ENCODE peak calls at places on chromosomes 13 and 19, in seven cellular contexts. A, Z, K, Y, P, U and G are unnamed samples.
A peak's percentile ranks its signal among the peaks of the same experiment; 100 is the strongest.

GRCh38 chr13:101453784-101454201 is 1.3 kb downstream of the ITGBL1 start:
- DNase-seq in A (peak; percentile 80), Z (no peak), K (peak; percentile 39), Y (no peak), P (peak; percentile 50), U (no peak), G (no peak)

GRCh38 chr19:34131100-34131499 is 41.2 kb upstream of the LSM14A start:
- DNase-seq in A (no peak), Z (no peak), K (no peak), Y (no peak), P (no peak), U (no peak), G (no peak)

GRCh38 chr13:23811366-23812027 is 77.7 kb downstream of the MIPEP start:
- DNase-seq in A (no peak), Z (no peak), K (no peak), Y (no peak), P (no peak), U (no peak), G (no peak)

GRCh38 chr13:76383671-76384461 is 502.3 kb downstream of the KCTD12 start:
- DNase-seq in A (no peak), Z (no peak), K (no peak), Y (peak; percentile 20), P (no peak), U (no peak), G (no peak)

GRCh38 chr19:11203194-11204075 is 6.1 kb upstream of the KANK2 start:
- DNase-seq in A (peak; percentile 83), Z (peak; percentile 98), K (peak; percentile 74), Y (peak; percentile 75), P (peak; percentile 75), U (no peak), G (peak; percentile 77)

GRCh38 chr13:28704919-28705318 is 13.9 kb downstream of the SLC46A3 start:
- DNase-seq in A (no peak), Z (no peak), K (no peak), Y (no peak), P (no peak), U (no peak), G (no peak)

GRCh38 chr19:24032651-24033050 is 54.3 kb upstream of the ZNF254 start:
- DNase-seq in A (no peak), Z (no peak), K (no peak), Y (no peak), P (peak; percentile 48), U (no peak), G (no peak)

GRCh38 chr13:46126074-46126473 is 21.2 kb upstream of the CPB2 start:
- DNase-seq in A (no peak), Z (no peak), K (no peak), Y (no peak), P (no peak), U (no peak), G (no peak)

GRCh38 chr19:28641395-28641794 is 571.6 kb downstream of the UQCRFS1 start:
- DNase-seq in A (no peak), Z (no peak), K (no peak), Y (no peak), P (no peak), U (no peak), G (no peak)

GRCh38 chr19:12137541-12137940 is 2.6 kb downstream of the ZNF20 start:
- DNase-seq in A (no peak), Z (no peak), K (no peak), Y (no peak), P (no peak), U (peak; percentile 55), G (no peak)

GRCh38 chr19:38387550-38388309 is at the start of gene GGN:
- DNase-seq in A (peak; percentile 94), Z (peak; percentile 84), K (peak; percentile 89), Y (peak; percentile 88), P (peak; percentile 90), U (peak; percentile 80), G (peak; percentile 88)

GRCh38 chr13:89205856-89206255 is 1534.7 kb downstream of the SLITRK5 start:
- DNase-seq in A (no peak), Z (no peak), K (no peak), Y (no peak), P (no peak), U (no peak), G (no peak)

GRCh38 chr13:110521946-110522345 is 39.6 kb downstream of the RAB20 start:
- DNase-seq in A (no peak), Z (no peak), K (no peak), Y (no peak), P (peak; percentile 68), U (no peak), G (no peak)

GRCh38 chr19:39996218-39996810 is 546 bp upstream of the ZNF546 start:
- DNase-seq in A (no peak), Z (no peak), K (no peak), Y (no peak), P (no peak), U (peak; percentile 65), G (no peak)

GRCh38 chr13:39417131-39417530 is 185.9 kb downstream of the LHFPL6 start:
- DNase-seq in A (no peak), Z (no peak), K (no peak), Y (no peak), P (no peak), U (no peak), G (no peak)

GRCh38 chr19:46299004-46299509 is 2.2 kb downstream of the HIF3A start:
- DNase-seq in A (peak; percentile 93), Z (peak; percentile 95), K (peak; percentile 96), Y (peak; percentile 99), P (peak; percentile 95), U (no peak), G (peak; percentile 94)

GRCh38 chr19:17949956-17950309 is 17.0 kb upstream of the KCNN1 start:
- DNase-seq in A (no peak), Z (no peak), K (no peak), Y (no peak), P (no peak), U (no peak), G (no peak)
- H3K4me1 ChIP-seq in A (peaks cover 9% of the 10 kb centered on the region), Z (no peaks in the 10 kb centered on the region), K (peaks cover 26% of the 10 kb centered on the region), Y (peaks cover 5% of the 10 kb centered on the region), P (peaks cover 44% of the 10 kb centered on the region), U (peaks cover 58% of the 10 kb centered on the region), G (peaks cover 15% of the 10 kb centered on the region)

DNA sequence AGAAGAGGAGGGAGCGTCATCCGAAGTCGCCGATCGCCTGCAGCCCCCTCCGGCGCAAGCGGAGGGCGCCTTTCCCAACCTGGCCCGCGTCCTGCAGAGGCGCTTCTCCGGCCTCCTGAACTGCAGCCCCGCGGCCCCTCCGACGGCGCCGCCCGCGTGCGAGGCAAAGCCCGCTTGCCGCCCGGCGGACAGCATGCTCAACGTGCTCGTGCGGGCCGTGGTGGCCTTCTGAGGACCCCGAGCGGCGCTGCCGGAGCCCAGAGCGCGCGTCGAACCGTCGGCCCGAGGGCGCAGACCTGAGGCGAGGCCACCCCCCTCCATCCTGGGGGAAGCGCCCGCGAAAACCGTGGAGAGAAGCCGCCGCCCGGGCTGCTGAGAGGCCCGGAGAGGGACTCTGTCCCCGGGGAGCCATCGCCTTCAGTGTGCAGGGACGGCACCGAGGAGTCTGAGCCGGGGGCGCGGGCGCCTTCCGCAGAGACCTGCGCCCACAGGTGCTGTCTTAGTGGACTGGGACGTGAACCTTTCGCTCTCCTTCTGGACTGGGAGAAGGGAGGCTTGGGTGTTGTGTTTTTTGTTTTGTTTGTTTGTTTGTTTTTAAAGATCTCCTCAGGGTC is 3.5 kb downstream of the IER2 start:
- DNase-seq in A (peak; percentile 86), Z (peak; percentile 40), K (peak; percentile 73), Y (peak; percentile 42), P (no peak), U (no peak), G (peak; percentile 50)
- H3K4me1 ChIP-seq in A (peaks cover 8% of the 10 kb centered on the region), Z (no peaks in the 10 kb centered on the region), K (peaks cover 23% of the 10 kb centered on the region), Y (peaks cover 11% of the 10 kb centered on the region), P (peaks cover 29% of the 10 kb centered on the region), U (peaks cover 37% of the 10 kb centered on the region), G (peaks cover 17% of the 10 kb centered on the region)

GRCh38 chr13:49629947-49630346 is 1.6 kb downstream of the ARL11 start:
- DNase-seq in A (no peak), Z (no peak), K (no peak), Y (no peak), P (no peak), U (no peak), G (no peak)

GRCh38 chr13:49629196-49629938 is 1.1 kb downstream of the ARL11 start:
- DNase-seq in A (no peak), Z (no peak), K (no peak), Y (no peak), P (no peak), U (no peak), G (no peak)

GRCh38 chr13:49630580-49630979 is 2.3 kb downstream of the ARL11 start:
- DNase-seq in A (no peak), Z (no peak), K (no peak), Y (no peak), P (no peak), U (no peak), G (no peak)

GRCh38 chr13:49633687-49634086 is 5.4 kb downstream of the ARL11 start:
- DNase-seq in A (no peak), Z (no peak), K (no peak), Y (no peak), P (no peak), U (no peak), G (no peak)

GRCh38 chr13:49632156-49632555 is 3.8 kb downstream of the ARL11 start:
- DNase-seq in A (no peak), Z (no peak), K (no peak), Y (no peak), P (no peak), U (no peak), G (no peak)
- H3K4me1 ChIP-seq in A (no peaks in the 10 kb centered on the region), Z (no peaks in the 10 kb centered on the region), K (no peaks in the 10 kb centered on the region), Y (no peaks in the 10 kb centered on the region), P (peaks cover 31% of the 10 kb centered on the region), U (peaks cover 16% of the 10 kb centered on the region), G (no peaks in the 10 kb centered on the region)

GRCh38 chr13:70889163-70889562 is 780.9 kb upstream of the KLHL1 start:
- DNase-seq in A (no peak), Z (no peak), K (no peak), Y (no peak), P (no peak), U (no peak), G (no peak)
- H3K4me1 ChIP-seq in A (peaks cover 3% of the 10 kb centered on the region), Z (no peaks in the 10 kb centered on the region), K (no peaks in the 10 kb centered on the region), Y (no peaks in the 10 kb centered on the region), P (no peaks in the 10 kb centered on the region), U (no peaks in the 10 kb centered on the region), G (no peaks in the 10 kb centered on the region)

DNA sequence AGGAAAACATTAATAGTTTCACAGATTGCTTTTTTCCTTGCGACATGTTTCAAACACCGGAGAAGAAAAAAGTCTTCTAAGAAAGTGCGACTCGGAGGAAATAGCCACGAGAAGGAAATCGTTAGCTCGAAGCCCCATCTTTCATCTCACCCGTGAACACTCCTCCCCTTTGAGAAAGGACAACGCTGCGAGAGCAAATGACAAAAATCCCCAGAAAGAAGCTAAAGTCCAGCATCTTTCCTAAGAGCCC is 65.5 kb downstream of the KCNRG start:
- DNase-seq in A (no peak), Z (no peak), K (no peak), Y (no peak), P (no peak), U (no peak), G (no peak)
- H3K4me1 ChIP-seq in A (peaks cover 20% of the 10 kb centered on the region), Z (no peaks in the 10 kb centered on the region), K (peaks cover 6% of the 10 kb centered on the region), Y (no peaks in the 10 kb centered on the region), P (peaks cover 55% of the 10 kb centered on the region), U (peaks cover 29% of the 10 kb centered on the region), G (peaks cover 49% of the 10 kb centered on the region)

DNA sequence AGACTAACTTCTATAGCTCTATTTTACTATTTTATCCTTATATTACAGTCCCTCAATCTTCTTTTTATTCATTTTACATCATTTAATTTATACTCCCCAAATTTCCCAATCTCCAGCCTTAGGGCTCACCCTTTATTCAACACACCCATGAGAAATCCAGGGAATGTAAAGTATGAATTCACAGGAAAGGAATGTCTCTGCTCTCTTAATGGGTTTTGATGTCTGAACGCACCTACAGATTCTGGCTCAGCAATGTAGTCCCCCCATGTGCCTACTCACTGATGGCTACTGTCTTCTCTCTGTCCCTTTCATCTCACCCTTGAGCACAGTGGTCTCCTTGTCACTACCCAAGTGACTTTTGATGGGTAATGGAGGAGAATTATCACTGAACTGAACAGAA is 32.8 kb downstream of the TNFSF13B start:
- DNase-seq in A (no peak), Z (no peak), K (no peak), Y (no peak), P (no peak), U (no peak), G (no peak)
- H3K4me1 ChIP-seq in A (peaks cover 5% of the 10 kb centered on the region), Z (no peaks in the 10 kb centered on the region), K (no peaks in the 10 kb centered on the region), Y (peaks cover 3% of the 10 kb centered on the region), P (no peaks in the 10 kb centered on the region), U (no peaks in the 10 kb centered on the region), G (no peaks in the 10 kb centered on the region)